ENCODE peak calls at places on chromosome 7, in eight cellular contexts. F, R, C, P, O, G, T and D are unnamed samples. For H3K4me1, the result is how much of the 10 kb centered on the place peaks cover.

GRCh38 chr7:66277492-66277891 is 72.4 kb downstream of the TPST1 start:
- DNase-seq in G (no peak), C (no peak), P (no peak), T (no peak), R (no peak), O (peak), F (no peak), D (no peak)

GRCh38 chr7:106022193-106022821 is 59.2 kb downstream of the CDHR3 start:
- DNase-seq in P (no peak), G (no peak), F (peak), R (no peak), T (peak), C (no peak), O (no peak), D (no peak)

GRCh38 chr7:70093496-70093895 is 495.2 kb downstream of the AUTS2 start:
- DNase-seq in F (no peak), T (no peak), R (no peak), P (no peak), G (no peak), C (no peak), O (no peak), D (no peak)

GRCh38 chr7:47536705-47537611 is 45.0 kb downstream of the TNS3 start:
- DNase-seq in R (peak), T (no peak), C (peak), G (peak), F (no peak), O (peak), P (peak), D (peak)

GRCh38 chr7:2553108-2553507 is 2.2 kb downstream of the BRAT1 start:
- DNase-seq in T (no peak), P (no peak), R (no peak), O (no peak), G (no peak), F (no peak), C (no peak), D (no peak)

GRCh38 chr7:151968357-151968756 is 12.1 kb downstream of the GALNTL5 start:
- DNase-seq in G (no peak), T (no peak), F (no peak), P (peak), O (no peak), C (no peak), R (no peak), D (peak)

GRCh38 chr7:84701524-84702306 is 485.1 kb downstream of the SEMA3D start:
- DNase-seq in T (no peak), P (no peak), O (peak), F (no peak), G (no peak), C (peak), R (peak), D (no peak)

GRCh38 chr7:149865437-149865836 is 8.3 kb upstream of the ATP6V0E2 start:
- DNase-seq in T (peak), P (no peak), C (peak), R (no peak), O (peak), G (no peak), F (peak), D (no peak)

GRCh38 chr7:102279537-102280400 is 6.9 kb upstream of the SH2B2 start:
- DNase-seq in O (peak), R (peak), F (peak), C (peak), P (peak), G (no peak), T (peak), D (peak)

GRCh38 chr7:94664023-94664422 is 8.1 kb upstream of the SGCE start:
- DNase-seq in T (no peak), F (no peak), O (no peak), C (no peak), G (no peak), R (no peak), P (peak), D (no peak)

GRCh38 chr7:98137826-98138151 is 31.1 kb downstream of the LMTK2 start:
- DNase-seq in F (no peak), P (no peak), T (no peak), C (no peak), G (no peak), O (no peak), R (no peak), D (no peak)

GRCh38 chr7:80660939-80661338 is 22.5 kb downstream of the CD36 start:
- DNase-seq in C (no peak), F (no peak), P (no peak), O (no peak), R (no peak), T (no peak), G (no peak), D (no peak)

GRCh38 chr7:104252409-104253134 is 44.8 kb upstream of the ORC5 start:
- DNase-seq in F (no peak), C (peak), T (no peak), O (no peak), R (no peak), P (no peak), G (no peak), D (no peak)

GRCh38 chr7:129401968-129402860 is 32.0 kb upstream of the STRIP2 start:
- DNase-seq in P (no peak), F (no peak), O (no peak), G (no peak), R (no peak), C (peak), T (no peak), D (no peak)

GRCh38 chr7:37187179-37187578 is 261.5 kb downstream of the ELMO1 start:
- DNase-seq in R (no peak), P (no peak), T (no peak), C (no peak), F (no peak), O (no peak), G (no peak), D (no peak)

GRCh38 chr7:148503900-148504487 is 86.6 kb upstream of the C7orf33 start:
- DNase-seq in G (no peak), P (no peak), T (no peak), R (peak), O (peak), C (no peak), F (peak), D (no peak)

GRCh38 chr7:135414850-135415439 is 95.0 kb downstream of the CNOT4 start:
- DNase-seq in F (peak), T (no peak), P (no peak), R (peak), O (peak), C (peak), G (no peak), D (no peak)

GRCh38 chr7:133535308-133535707 is 282.4 kb downstream of the EXOC4 start:
- DNase-seq in O (no peak), P (no peak), C (no peak), F (no peak), R (peak), T (no peak), G (no peak), D (no peak)

GRCh38 chr7:77482015-77482414 is 55.1 kb upstream of the PTPN12 start:
- DNase-seq in P (no peak), R (no peak), C (no peak), G (no peak), T (no peak), F (no peak), O (no peak), D (peak)

GRCh38 chr7:100895956-100896742 is 461 bp upstream of the ACHE start:
- DNase-seq in G (peak), C (peak), R (peak), P (peak), O (no peak), F (no peak), T (peak), D (no peak)

GRCh38 chr7:3300221-3300650 is 816 bp upstream of the SDK1 start:
- DNase-seq in P (peak), F (no peak), R (peak), G (peak), C (peak), O (peak), T (no peak), D (no peak)

GRCh38 chr7:116213361-116214155 is 3.2 kb downstream of the TES start:
- DNase-seq in C (no peak), G (no peak), F (no peak), R (no peak), P (no peak), T (no peak), O (no peak), D (no peak)

GRCh38 chr7:81645435-81645834 is 124.4 kb downstream of the HGF start:
- DNase-seq in T (no peak), O (no peak), F (no peak), P (no peak), R (no peak), G (peak), C (no peak), D (no peak)

GRCh38 chr7:66138994-66139752 is 24.5 kb downstream of the CRCP start:
- DNase-seq in P (no peak), C (no peak), T (no peak), G (no peak), F (no peak), O (peak), R (no peak), D (no peak)

GRCh38 chr7:27123021-27123476 is 7.5 kb downstream of the HOXA4 start:
- DNase-seq in C (no peak), F (no peak), P (no peak), G (no peak), T (no peak), R (no peak), O (peak), D (no peak)

GRCh38 chr7:134706468-134706867 is 59.8 kb downstream of the BPGM start:
- DNase-seq in R (no peak), C (no peak), P (no peak), G (no peak), F (no peak), T (no peak), O (no peak), D (no peak)

GRCh38 chr7:45188736-45189135 is 31.1 kb downstream of the RAMP3 start:
- DNase-seq in F (no peak), C (peak), R (no peak), P (no peak), G (peak), O (no peak), T (no peak), D (no peak)

GRCh38 chr7:95096123-95096395 is 188.7 kb downstream of the PPP1R9A start:
- DNase-seq in R (no peak), T (no peak), F (no peak), G (no peak), C (no peak), O (no peak), P (no peak), D (no peak)

GRCh38 chr7:158646766-158647474 is 57.7 kb downstream of the NCAPG2 start:
- DNase-seq in F (no peak), C (peak), R (peak), T (no peak), G (no peak), P (no peak), O (no peak), D (no peak)

GRCh38 chr7:158648787-158649186 is 55.8 kb downstream of the NCAPG2 start:
- DNase-seq in C (no peak), O (no peak), G (no peak), F (no peak), T (no peak), R (no peak), P (no peak), D (no peak)

GRCh38 chr7:158647475-158647792 is 57.2 kb downstream of the NCAPG2 start:
- DNase-seq in R (no peak), G (no peak), F (no peak), P (no peak), C (no peak), T (no peak), O (no peak), D (no peak)

GRCh38 chr7:158648168-158648567 is 56.4 kb downstream of the NCAPG2 start:
- DNase-seq in R (no peak), C (no peak), O (no peak), F (no peak), G (no peak), P (no peak), T (no peak), D (no peak)

DNA sequence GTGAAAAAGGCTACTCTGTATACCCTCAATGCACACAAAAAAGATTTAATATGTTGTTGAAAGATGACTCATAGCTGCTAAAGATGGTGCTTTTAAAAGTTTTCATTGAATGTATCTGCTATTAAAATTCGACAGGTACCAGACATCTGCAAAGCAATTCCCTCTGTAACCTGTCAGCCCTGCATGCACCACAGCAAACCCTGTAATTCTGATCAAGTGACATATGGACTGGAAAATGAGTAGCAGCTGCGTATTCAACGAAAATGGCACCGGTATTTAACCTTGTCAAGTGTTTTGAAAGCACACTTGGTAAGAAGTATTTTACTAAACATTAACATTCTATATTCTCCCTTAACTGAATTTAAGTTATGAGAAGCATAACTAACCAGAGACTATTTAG is 58.2 kb upstream of the PTPRN2 start:
- DNase-seq in R (no peak), F (no peak), P (no peak), O (no peak), T (no peak), G (no peak), C (no peak), D (no peak)
- H3K4me1 ChIP-seq in R (under half), F (under half), P (under half), O (under half), T (under half), G (under half), C (under half), D (under half)

DNA sequence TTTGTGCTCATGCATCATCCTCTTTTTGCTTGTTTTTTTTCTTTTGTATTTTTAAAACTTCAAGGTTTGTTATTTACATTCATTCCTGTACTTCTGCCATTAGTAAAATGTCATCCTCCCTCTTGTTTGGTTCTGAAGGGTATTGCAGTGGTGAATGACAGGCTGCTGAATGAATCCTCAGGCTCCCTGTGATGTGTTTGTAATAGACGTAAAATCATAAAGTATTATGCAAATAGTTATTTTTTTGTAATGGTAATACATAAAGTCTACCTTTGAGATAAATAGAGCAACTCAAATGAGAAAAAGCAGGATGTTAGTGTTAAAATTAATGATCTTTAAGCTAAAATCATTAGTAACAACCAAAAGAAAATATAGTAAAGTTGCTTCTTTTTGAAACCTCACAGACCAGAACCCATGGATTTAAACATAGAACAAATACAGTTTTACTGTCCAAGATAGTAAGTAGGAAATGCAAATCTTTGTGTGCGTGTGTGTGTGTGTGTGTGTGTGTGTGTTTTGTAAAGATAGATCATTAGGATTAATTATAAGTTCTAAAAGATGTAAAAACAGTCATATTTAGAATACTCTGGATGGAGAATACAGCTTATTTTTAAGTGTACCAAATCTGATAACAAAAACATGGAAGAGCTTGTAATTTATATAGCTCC is 4.5 kb downstream of the GLCCI1 start:
- DNase-seq in C (no peak), G (no peak), P (no peak), T (no peak), R (no peak), F (no peak), O (no peak), D (no peak)
- H3K4me1 ChIP-seq in C (under half), G (under half), P (under half), T (half or more), R (under half), F (half or more), O (under half), D (under half)

DNA sequence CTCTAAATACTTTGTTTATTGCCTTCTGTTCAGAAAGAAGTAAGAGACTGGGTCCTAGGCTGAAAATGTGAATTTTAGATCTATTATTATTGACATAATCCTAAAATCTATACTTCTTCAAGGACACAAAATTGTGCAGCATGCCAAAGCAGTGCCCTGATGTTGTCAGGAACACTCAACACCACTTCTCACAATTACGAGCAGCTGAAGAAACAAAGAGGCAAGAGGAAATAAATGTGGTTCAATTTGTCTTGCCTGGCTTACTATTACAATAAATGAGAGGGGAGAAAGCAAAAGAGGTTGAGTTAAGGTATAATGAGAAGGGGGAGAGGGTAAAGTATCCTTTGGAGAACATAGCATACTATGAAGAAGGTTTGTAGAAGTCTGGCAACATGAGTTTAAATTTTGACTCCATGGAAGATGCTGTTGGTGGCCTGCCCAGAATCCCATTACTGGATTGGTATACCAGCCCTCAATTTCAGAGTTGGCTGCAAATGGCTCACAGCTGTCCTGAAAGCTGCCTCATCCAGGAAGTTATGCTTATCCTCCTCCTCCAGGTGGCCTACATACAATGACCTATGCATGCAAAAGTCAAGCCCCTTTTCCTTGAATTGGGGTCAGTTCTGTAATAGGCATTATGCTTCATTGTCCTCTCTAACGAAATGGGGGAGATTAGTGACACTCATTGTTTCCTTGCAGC is 274.6 kb upstream of the SMIM30 start:
- DNase-seq in O (no peak), C (no peak), T (no peak), P (no peak), R (peak), F (no peak), G (no peak), D (no peak)
- H3K4me1 ChIP-seq in O (under half), C (under half), T (under half), P (under half), R (under half), F (under half), G (under half), D (under half)

GRCh38 chr7:139731802-139732470 is 45.9 kb downstream of the HIPK2 start:
- DNase-seq in P (peak), O (peak), C (peak), T (no peak), R (no peak), F (no peak), G (peak), D (peak)
- H3K4me1 ChIP-seq in P (half or more), O (under half), C (under half), T (under half), R (under half), F (under half), G (under half), D (half or more)

GRCh38 chr7:24283559-24283899 is 461 bp upstream of the NPY start:
- DNase-seq in T (no peak), O (no peak), R (peak), C (peak), P (no peak), F (no peak), G (no peak), D (no peak)

GRCh38 chr7:24279512-24279911 is 4.5 kb upstream of the NPY start:
- DNase-seq in O (no peak), P (no peak), R (no peak), T (no peak), F (no peak), C (no peak), G (no peak), D (no peak)

GRCh38 chr7:24283900-24284698 is at the start of gene NPY:
- DNase-seq in T (no peak), F (no peak), O (no peak), G (peak), C (peak), R (peak), P (peak), D (no peak)

GRCh38 chr7:24290004-24290641 is 6.1 kb downstream of the NPY start:
- DNase-seq in O (peak), T (no peak), R (peak), G (no peak), C (peak), P (no peak), F (peak), D (no peak)

GRCh38 chr7:24284699-24285506 is 913 bp downstream of the NPY start:
- DNase-seq in C (peak), F (no peak), G (no peak), R (peak), O (no peak), P (peak), T (no peak), D (no peak)
- H3K4me1 ChIP-seq in C (under half), F (under half), G (under half), R (under half), O (under half), P (under half), T (under half), D (under half)

DNA sequence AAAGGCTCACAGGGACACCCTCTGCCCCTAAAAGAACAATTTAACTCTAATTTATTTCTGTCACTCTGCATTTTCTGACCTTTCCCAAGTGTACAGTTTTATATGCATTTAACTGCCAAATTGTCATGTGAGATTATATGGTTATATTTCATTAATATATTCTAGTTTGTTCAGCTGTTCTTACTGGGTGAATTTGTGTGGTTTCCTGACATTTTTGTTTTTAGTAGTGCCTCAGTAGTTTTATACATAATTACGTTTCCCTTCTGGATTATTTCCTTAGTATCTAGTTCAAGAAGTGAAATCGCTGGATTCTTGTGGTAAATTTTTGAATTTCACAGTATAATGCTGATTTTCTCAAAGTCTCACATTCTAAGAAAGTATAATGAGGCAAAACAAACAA is 41.3 kb downstream of the EGFR start:
- DNase-seq in G (no peak), C (no peak), F (no peak), T (no peak), P (no peak), O (no peak), R (no peak), D (no peak)
- H3K4me1 ChIP-seq in G (under half), C (under half), F (under half), T (under half), P (half or more), O (under half), R (under half), D (under half)

GRCh38 chr7:76047305-76047810 is 442 bp downstream of the STYXL1 start:
- DNase-seq in C (no peak), R (no peak), G (no peak), P (no peak), O (no peak), T (no peak), F (no peak), D (no peak)
- H3K4me1 ChIP-seq in C (under half), R (under half), G (under half), P (under half), O (under half), T (under half), F (under half), D (under half)

DNA sequence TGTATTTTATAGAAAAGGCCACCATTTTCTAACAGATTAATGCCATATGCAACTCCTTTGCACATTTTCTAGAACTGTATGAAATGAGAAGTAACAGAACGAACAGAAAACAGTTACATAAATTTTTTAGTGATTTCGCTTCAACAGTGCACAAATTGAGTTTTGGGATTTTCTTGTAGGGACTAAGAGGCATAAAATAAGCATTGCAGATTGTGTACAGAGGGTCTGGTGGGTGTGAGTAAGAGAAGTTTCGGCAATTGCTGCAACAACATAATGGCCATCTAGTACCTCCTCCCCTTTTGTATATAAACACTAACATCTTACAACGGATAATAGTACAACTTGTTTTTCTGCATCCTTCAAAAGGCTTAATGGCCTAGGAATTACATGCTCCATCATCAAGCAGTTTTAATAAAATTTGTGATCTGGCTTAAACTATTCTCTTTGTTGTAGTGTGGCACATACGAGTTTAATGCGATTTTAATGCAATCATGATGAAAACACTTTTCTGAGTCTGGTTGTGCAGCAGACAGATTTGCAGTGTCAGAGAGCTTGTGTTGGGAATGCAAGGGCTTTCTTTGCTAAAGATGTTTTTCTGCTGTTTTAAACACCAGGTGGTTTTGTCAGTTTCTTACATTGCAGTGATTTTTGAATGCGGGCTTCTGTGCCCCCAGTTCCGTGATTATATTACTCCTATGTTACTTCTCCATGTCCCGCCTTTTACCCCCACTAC is 2.9 kb downstream of the GLCCI1 start:
- DNase-seq in F (no peak), O (no peak), T (no peak), R (no peak), P (no peak), C (no peak), G (no peak), D (no peak)
- H3K4me1 ChIP-seq in F (half or more), O (under half), T (half or more), R (under half), P (under half), C (under half), G (under half), D (under half)